ENCODE peak calls at places on chromosomes 4 and X, in eight cellular contexts. One of them, this sample, is unnamed.

GRCh38 chrX:107483976-107484726 is 34.7 kb downstream of the FRMPD3 start:
- DNase-seq in iPS-NIHi11: peak; percentile 37
- DNase-seq in NK-92 treated with Interleukin-12 subunit alpha and Interleukin-12 subunit beta, amount 100 ng/mL, for 24 hours: no peak
- DNase-seq in WTC11: peak; percentile 14
- DNase-seq in T-helper 1 cell: no peak
- DNase-seq in upper lobe of left lung: peak; percentile 58
- DNase-seq in kidney epithelial cell: no peak
- DNase-seq in astrocyte: peak; percentile 20
- DNase-seq in this sample: no peak

GRCh38 chr4:181858746-181859145 is 384.5 kb upstream of the TENM3 start:
- DNase-seq in iPS-NIHi11: no peak
- DNase-seq in NK-92 treated with Interleukin-12 subunit alpha and Interleukin-12 subunit beta, amount 100 ng/mL, for 24 hours: no peak
- DNase-seq in WTC11: no peak
- DNase-seq in T-helper 1 cell: no peak
- DNase-seq in upper lobe of left lung: no peak
- DNase-seq in kidney epithelial cell: no peak
- DNase-seq in astrocyte: peak; percentile 10
- DNase-seq in this sample: no peak

GRCh38 chr4:150078996-150079581 is 844 bp downstream of the DCLK2 start:
- DNase-seq in iPS-NIHi11: peak; percentile 60
- DNase-seq in NK-92 treated with Interleukin-12 subunit alpha and Interleukin-12 subunit beta, amount 100 ng/mL, for 24 hours: no peak
- DNase-seq in WTC11: peak; percentile 50
- DNase-seq in T-helper 1 cell: no peak
- DNase-seq in upper lobe of left lung: peak; percentile 84
- DNase-seq in kidney epithelial cell: no peak
- DNase-seq in astrocyte: no peak
- DNase-seq in this sample: no peak

GRCh38 chrX:65035451-65035779 is 59.2 kb upstream of the ZC4H2 start:
- DNase-seq in iPS-NIHi11: peak; percentile 13
- DNase-seq in NK-92 treated with Interleukin-12 subunit alpha and Interleukin-12 subunit beta, amount 100 ng/mL, for 24 hours: no peak
- DNase-seq in WTC11: peak; percentile 20
- DNase-seq in T-helper 1 cell: no peak
- DNase-seq in upper lobe of left lung: peak; percentile 19
- DNase-seq in kidney epithelial cell: no peak
- DNase-seq in astrocyte: peak; percentile 2
- DNase-seq in this sample: no peak

GRCh38 chr4:174578366-174578765 is 56.1 kb upstream of the HPGD start:
- DNase-seq in iPS-NIHi11: no peak
- DNase-seq in NK-92 treated with Interleukin-12 subunit alpha and Interleukin-12 subunit beta, amount 100 ng/mL, for 24 hours: no peak
- DNase-seq in WTC11: no peak
- DNase-seq in T-helper 1 cell: no peak
- DNase-seq in upper lobe of left lung: no peak
- DNase-seq in kidney epithelial cell: no peak
- DNase-seq in astrocyte: peak; percentile 46
- DNase-seq in this sample: no peak

GRCh38 chr4:8090312-8090711 is 68.3 kb downstream of the ABLIM2 start:
- DNase-seq in iPS-NIHi11: no peak
- DNase-seq in NK-92 treated with Interleukin-12 subunit alpha and Interleukin-12 subunit beta, amount 100 ng/mL, for 24 hours: no peak
- DNase-seq in WTC11: no peak
- DNase-seq in T-helper 1 cell: no peak
- DNase-seq in upper lobe of left lung: no peak
- DNase-seq in kidney epithelial cell: no peak
- DNase-seq in astrocyte: peak; percentile 54
- DNase-seq in this sample: no peak

GRCh38 chr4:44149242-44149641 is 299.4 kb downstream of the KCTD8 start:
- DNase-seq in iPS-NIHi11: no peak
- DNase-seq in NK-92 treated with Interleukin-12 subunit alpha and Interleukin-12 subunit beta, amount 100 ng/mL, for 24 hours: no peak
- DNase-seq in WTC11: no peak
- DNase-seq in T-helper 1 cell: no peak
- DNase-seq in upper lobe of left lung: no peak
- DNase-seq in kidney epithelial cell: no peak
- DNase-seq in astrocyte: no peak
- DNase-seq in this sample: no peak

GRCh38 chr4:7000421-7001176 is 42.6 kb upstream of the TADA2B start:
- DNase-seq in iPS-NIHi11: no peak
- DNase-seq in NK-92 treated with Interleukin-12 subunit alpha and Interleukin-12 subunit beta, amount 100 ng/mL, for 24 hours: no peak
- DNase-seq in WTC11: no peak
- DNase-seq in T-helper 1 cell: no peak
- DNase-seq in upper lobe of left lung: no peak
- DNase-seq in kidney epithelial cell: no peak
- DNase-seq in astrocyte: no peak
- DNase-seq in this sample: no peak

GRCh38 chrX:84187501-84188319 is at the start of gene RPS6KA6:
- DNase-seq in iPS-NIHi11: peak; percentile 25
- DNase-seq in NK-92 treated with Interleukin-12 subunit alpha and Interleukin-12 subunit beta, amount 100 ng/mL, for 24 hours: no peak
- DNase-seq in WTC11: peak; percentile 44
- DNase-seq in T-helper 1 cell: no peak
- DNase-seq in upper lobe of left lung: peak; percentile 80
- DNase-seq in kidney epithelial cell: no peak
- DNase-seq in astrocyte: peak; percentile 22
- DNase-seq in this sample: no peak

This sample was measured in retinal pigment epithelial cell.